ENCODE peak calls at places on chromosomes 4 and X, in nine cellular contexts. N is H1, P is breast epithelium, H is transverse colon, C is GM12878, Z is sigmoid colon, R is prostate gland, M is upper lobe of left lung, Y is spleen. T is an unnamed sample. For H3K9me3, the result is how much of the 10 kb centered on the place peaks cover.

GRCh38 chrX:21158678-21159077 is 215.5 kb upstream of the CNKSR2 start:
- DNase-seq in N (no peak), P (no peak), H (no peak), C (no peak), Z (no peak), R (no peak), M (no peak), Y (no peak), T (no peak)

GRCh38 chr4:89119836-89120235 is 8.5 kb downstream of the TIGD2 start:
- DNase-seq in N (no peak), P (no peak), H (no peak), C (no peak), Z (no peak), R (no peak), M (no peak), Y (no peak), T (no peak)

GRCh38 chr4:81052119-81053068 is 21.9 kb downstream of the BMP3 start:
- DNase-seq in N (peak), P (no peak), H (peak), C (peak), Z (peak), R (peak), M (no peak), Y (no peak), T (no peak)

GRCh38 chrX:7147431-7147977 is at the start of gene STS:
- DNase-seq in N (no peak), P (no peak), H (peak), C (no peak), Z (peak), R (peak), M (no peak), Y (peak), T (no peak)

GRCh38 chrX:103170216-103170615 is 44.7 kb upstream of the BEX4 start:
- DNase-seq in N (no peak), P (no peak), H (no peak), C (no peak), Z (no peak), R (no peak), M (no peak), Y (no peak), T (no peak)

GRCh38 chrX:68710870-68711576 is 63.6 kb downstream of the STARD8 start:
- DNase-seq in N (no peak), P (no peak), H (no peak), C (no peak), Z (peak), R (peak), M (no peak), Y (peak), T (no peak)

GRCh38 chrX:55546956-55547355 is 57.3 kb upstream of the USP51 start:
- DNase-seq in N (no peak), P (no peak), H (no peak), C (no peak), Z (no peak), R (no peak), M (no peak), Y (no peak), T (no peak)

GRCh38 chrX:85815203-85815751 is 232.1 kb downstream of the CHM start:
- DNase-seq in N (no peak), P (no peak), H (no peak), C (no peak), Z (no peak), R (no peak), M (no peak), Y (no peak), T (no peak)

GRCh38 chr4:76305033-76305687 is 1.4 kb upstream of the STBD1 start:
- DNase-seq in N (no peak), P (no peak), H (no peak), C (no peak), Z (no peak), R (no peak), M (no peak), Y (peak), T (no peak)

GRCh38 chrX:87663421-87663820 is 145.8 kb downstream of the KLHL4 start:
- DNase-seq in N (no peak), P (no peak), H (no peak), C (no peak), Z (no peak), R (no peak), M (no peak), Y (no peak), T (no peak)

GRCh38 chr4:124641715-124642380 is 70.7 kb downstream of the ANKRD50 start:
- DNase-seq in N (no peak), P (no peak), H (no peak), C (no peak), Z (no peak), R (no peak), M (no peak), Y (no peak), T (no peak)

GRCh38 chr4:108926058-108926457 is 163.2 kb upstream of the ETNPPL start:
- DNase-seq in N (no peak), P (no peak), H (no peak), C (no peak), Z (no peak), R (no peak), M (no peak), Y (no peak), T (no peak)

GRCh38 chrX:106957856-106958255 is 37.7 kb downstream of the CLDN2 start:
- DNase-seq in N (no peak), P (no peak), H (no peak), C (no peak), Z (no peak), R (no peak), M (no peak), Y (no peak), T (no peak)

GRCh38 chrX:106959897-106960296 is 39.7 kb downstream of the CLDN2 start:
- DNase-seq in N (no peak), P (no peak), H (no peak), C (no peak), Z (no peak), R (peak), M (no peak), Y (no peak), T (no peak)

GRCh38 chrX:106964290-106964689 is 35.7 kb downstream of the MORC4 start:
- DNase-seq in N (no peak), P (no peak), H (no peak), C (no peak), Z (no peak), R (no peak), M (no peak), Y (no peak), T (no peak)

GRCh38 chrX:106963111-106963510 is 36.9 kb downstream of the MORC4 start:
- DNase-seq in N (no peak), P (no peak), H (no peak), C (no peak), Z (no peak), R (no peak), M (no peak), Y (no peak), T (no peak)
- H3K9me3 ChIP-seq in N (under half), P (under half), H (under half), C (under half), Z (under half), R (under half), M (under half), Y (under half), T (under half)

DNA sequence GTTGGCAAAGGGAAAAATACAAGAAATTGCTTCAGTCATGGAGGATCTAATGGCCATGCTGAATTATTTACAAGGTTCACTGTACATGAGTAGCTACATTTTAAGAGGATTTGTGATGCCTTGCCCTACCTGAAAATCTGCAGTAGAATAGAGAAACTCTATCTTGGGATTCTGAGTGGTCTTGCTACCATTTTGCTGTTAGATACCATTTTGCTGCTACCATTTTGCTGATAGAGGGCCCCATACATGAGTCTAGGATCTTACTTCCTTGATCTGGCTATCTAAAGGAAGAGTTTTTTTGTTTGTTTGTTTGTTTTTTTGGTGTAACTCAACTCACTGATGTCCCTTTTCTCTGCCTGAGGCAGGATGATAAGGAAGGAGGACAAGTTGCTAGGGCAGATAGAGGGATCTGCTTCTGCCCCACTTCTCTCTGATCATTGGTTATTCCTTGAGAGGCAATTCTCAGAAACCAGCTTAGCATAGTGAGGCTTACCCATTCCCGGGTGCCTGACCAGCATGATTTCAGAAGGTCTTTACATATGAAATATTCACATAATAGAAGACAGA is 31.0 kb downstream of the XK start:
- DNase-seq in N (no peak), P (no peak), H (no peak), C (no peak), Z (no peak), R (no peak), M (no peak), Y (no peak), T (no peak)
- TF ChIP-seq POLR2A in N (no peak), P (no peak), H (no peak), C (no peak), Z (no peak), R (no peak), M (no peak), Y (no peak), T (no peak)

DNA sequence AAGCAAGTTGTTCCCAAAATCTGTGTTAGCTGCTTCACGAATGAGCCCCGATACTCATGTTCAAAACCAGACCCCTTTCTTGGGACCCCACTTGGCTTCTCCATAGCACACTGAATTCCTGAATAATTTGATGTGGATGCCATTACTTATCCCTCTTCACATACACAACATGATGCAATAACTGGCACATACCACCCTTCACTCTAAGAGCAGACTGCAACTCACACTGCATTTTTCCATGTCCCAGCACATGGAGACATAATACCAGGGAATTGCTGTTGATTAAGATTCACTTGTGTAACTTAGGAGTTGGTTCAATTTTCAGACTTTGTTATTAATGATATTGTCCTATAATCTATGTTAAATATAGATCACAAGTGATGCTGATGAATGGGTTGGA is 213.4 kb downstream of the MAML3 start:
- DNase-seq in N (no peak), P (no peak), H (no peak), C (no peak), Z (no peak), R (no peak), M (no peak), Y (no peak), T (no peak)
- TF ChIP-seq POLR2AphosphoS5 in N (no peak), P (no peak), H (no peak), C (no peak), Z (no peak), R (no peak), M (no peak), Y (no peak), T (no peak)

GRCh38 chrX:30793075-30793766 is 95.8 kb downstream of the TAB3 start:
- DNase-seq in N (no peak), P (no peak), H (no peak), C (no peak), Z (peak), R (no peak), M (no peak), Y (no peak), T (peak)
- H3K9me3 ChIP-seq in N (under half), P (under half), H (under half), C (under half), Z (under half), R (under half), M (under half), Y (under half), T (under half)

GRCh38 chr4:6268650-6269399 is 825 bp upstream of the WFS1 start:
- DNase-seq in N (no peak), P (no peak), H (no peak), C (no peak), Z (no peak), R (no peak), M (no peak), Y (peak), T (no peak)

GRCh38 chr4:6269400-6269650 is 325 bp upstream of the WFS1 start:
- DNase-seq in N (no peak), P (no peak), H (no peak), C (no peak), Z (no peak), R (no peak), M (no peak), Y (no peak), T (no peak)

GRCh38 chr4:6270691-6271121 is 1.1 kb downstream of the WFS1 start:
- DNase-seq in N (no peak), P (no peak), H (no peak), C (no peak), Z (no peak), R (no peak), M (no peak), Y (peak), T (no peak)

GRCh38 chr4:6271206-6271605 is 1.6 kb downstream of the WFS1 start:
- DNase-seq in N (no peak), P (no peak), H (no peak), C (no peak), Z (no peak), R (no peak), M (no peak), Y (peak), T (no peak)

GRCh38 chr4:6269651-6270511 is at the start of gene WFS1:
- DNase-seq in N (peak), P (peak), H (peak), C (peak), Z (peak), R (peak), M (peak), Y (peak), T (peak)
- TF ChIP-seq POLR2A in N (no peak), P (peak), H (peak), C (peak), Z (peak), R (peak), M (peak), Y (no peak), T (peak)

GRCh38 chr4:2591189-2591588 is 54.7 kb downstream of the FAM193A start:
- DNase-seq in N (peak), P (no peak), H (no peak), C (no peak), Z (no peak), R (no peak), M (no peak), Y (no peak), T (no peak)
- TF ChIP-seq POLR2AphosphoS5 in N (no peak), P (no peak), H (no peak), C (no peak), Z (no peak), R (no peak), M (no peak), Y (no peak), T (no peak)

T was measured in vagina.